ENCODE peak calls at places on chromosomes 6 and 20, in ten cellular contexts. One of them, this sample, is unnamed.

GRCh38 chr6:168888786-168889345 is 364.8 kb downstream of the THBS2 start:
- DNase-seq in amniotic stem cell: no peak
- DNase-seq in activated T-cell treated with anti-CD3 and anti-CD28 coated beads for 1 hour: no peak
- DNase-seq in RPMI7951: no peak
- DNase-seq in D721Med: no peak
- DNase-seq in activated CD8-positive, alpha-beta memory T cell treated with anti-CD3 and anti-CD28 coated beads for 48 hours: no peak
- DNase-seq in stromal cell of bone marrow: no peak
- DNase-seq in dermis microvascular lymphatic vessel endothelial cell: no peak
- DNase-seq in head of caudate nucleus: no peak
- DNase-seq in G401: no peak
- DNase-seq in this sample: no peak

GRCh38 chr6:132715204-132715603 is 1.3 kb upstream of the VNN1 start:
- DNase-seq in amniotic stem cell: peak
- DNase-seq in activated T-cell treated with anti-CD3 and anti-CD28 coated beads for 1 hour: no peak
- DNase-seq in RPMI7951: peak
- DNase-seq in D721Med: no peak
- DNase-seq in activated CD8-positive, alpha-beta memory T cell treated with anti-CD3 and anti-CD28 coated beads for 48 hours: no peak
- DNase-seq in stromal cell of bone marrow: peak
- DNase-seq in dermis microvascular lymphatic vessel endothelial cell: peak
- DNase-seq in head of caudate nucleus: peak
- DNase-seq in G401: peak
- DNase-seq in this sample: peak

GRCh38 chr20:52230406-52230805 is 38.8 kb upstream of the ZFP64 start:
- DNase-seq in amniotic stem cell: no peak
- DNase-seq in activated T-cell treated with anti-CD3 and anti-CD28 coated beads for 1 hour: no peak
- DNase-seq in RPMI7951: peak
- DNase-seq in D721Med: no peak
- DNase-seq in activated CD8-positive, alpha-beta memory T cell treated with anti-CD3 and anti-CD28 coated beads for 48 hours: no peak
- DNase-seq in stromal cell of bone marrow: peak
- DNase-seq in dermis microvascular lymphatic vessel endothelial cell: no peak
- DNase-seq in head of caudate nucleus: no peak
- DNase-seq in G401: no peak
- DNase-seq in this sample: no peak

GRCh38 chr20:62320581-62321354 is 18.0 kb downstream of the ADRM1 start:
- DNase-seq in amniotic stem cell: no peak
- DNase-seq in activated T-cell treated with anti-CD3 and anti-CD28 coated beads for 1 hour: no peak
- DNase-seq in RPMI7951: peak
- DNase-seq in D721Med: no peak
- DNase-seq in activated CD8-positive, alpha-beta memory T cell treated with anti-CD3 and anti-CD28 coated beads for 48 hours: no peak
- DNase-seq in stromal cell of bone marrow: no peak
- DNase-seq in dermis microvascular lymphatic vessel endothelial cell: peak
- DNase-seq in head of caudate nucleus: no peak
- DNase-seq in G401: no peak
- DNase-seq in this sample: no peak

GRCh38 chr6:27126815-27127537 is 120.5 kb upstream of the PRSS16 start:
- DNase-seq in amniotic stem cell: peak
- DNase-seq in activated T-cell treated with anti-CD3 and anti-CD28 coated beads for 1 hour: peak
- DNase-seq in RPMI7951: peak
- DNase-seq in D721Med: no peak
- DNase-seq in activated CD8-positive, alpha-beta memory T cell treated with anti-CD3 and anti-CD28 coated beads for 48 hours: no peak
- DNase-seq in stromal cell of bone marrow: peak
- DNase-seq in dermis microvascular lymphatic vessel endothelial cell: peak
- DNase-seq in head of caudate nucleus: peak
- DNase-seq in G401: peak
- DNase-seq in this sample: peak

GRCh38 chr20:51802170-51802745 is at the start of gene SALL4:
- DNase-seq in amniotic stem cell: no peak
- DNase-seq in activated T-cell treated with anti-CD3 and anti-CD28 coated beads for 1 hour: no peak
- DNase-seq in RPMI7951: peak
- DNase-seq in D721Med: no peak
- DNase-seq in activated CD8-positive, alpha-beta memory T cell treated with anti-CD3 and anti-CD28 coated beads for 48 hours: no peak
- DNase-seq in stromal cell of bone marrow: no peak
- DNase-seq in dermis microvascular lymphatic vessel endothelial cell: no peak
- DNase-seq in head of caudate nucleus: no peak
- DNase-seq in G401: peak
- DNase-seq in this sample: no peak

GRCh38 chr6:161035182-161035980 is 43.8 kb downstream of the MAP3K4 start:
- DNase-seq in amniotic stem cell: no peak
- DNase-seq in activated T-cell treated with anti-CD3 and anti-CD28 coated beads for 1 hour: no peak
- DNase-seq in RPMI7951: no peak
- DNase-seq in D721Med: no peak
- DNase-seq in activated CD8-positive, alpha-beta memory T cell treated with anti-CD3 and anti-CD28 coated beads for 48 hours: no peak
- DNase-seq in stromal cell of bone marrow: no peak
- DNase-seq in dermis microvascular lymphatic vessel endothelial cell: no peak
- DNase-seq in head of caudate nucleus: no peak
- DNase-seq in G401: no peak
- DNase-seq in this sample: no peak

GRCh38 chr6:36633915-36634314 is 39.8 kb downstream of the SRSF3 start:
- DNase-seq in amniotic stem cell: peak
- DNase-seq in activated T-cell treated with anti-CD3 and anti-CD28 coated beads for 1 hour: no peak
- DNase-seq in RPMI7951: peak
- DNase-seq in D721Med: no peak
- DNase-seq in activated CD8-positive, alpha-beta memory T cell treated with anti-CD3 and anti-CD28 coated beads for 48 hours: no peak
- DNase-seq in stromal cell of bone marrow: peak
- DNase-seq in dermis microvascular lymphatic vessel endothelial cell: peak
- DNase-seq in head of caudate nucleus: no peak
- DNase-seq in G401: no peak
- DNase-seq in this sample: peak

GRCh38 chr6:5866547-5867051 is 140.1 kb downstream of the NRN1 start:
- DNase-seq in amniotic stem cell: no peak
- DNase-seq in activated T-cell treated with anti-CD3 and anti-CD28 coated beads for 1 hour: no peak
- DNase-seq in RPMI7951: peak
- DNase-seq in D721Med: no peak
- DNase-seq in activated CD8-positive, alpha-beta memory T cell treated with anti-CD3 and anti-CD28 coated beads for 48 hours: no peak
- DNase-seq in stromal cell of bone marrow: peak
- DNase-seq in dermis microvascular lymphatic vessel endothelial cell: peak
- DNase-seq in head of caudate nucleus: no peak
- DNase-seq in G401: no peak
- DNase-seq in this sample: no peak

GRCh38 chr20:63706852-63707557 is 771 bp downstream of the ARFRP1 start:
- DNase-seq in amniotic stem cell: no peak
- DNase-seq in activated T-cell treated with anti-CD3 and anti-CD28 coated beads for 1 hour: peak
- DNase-seq in RPMI7951: peak
- DNase-seq in D721Med: no peak
- DNase-seq in activated CD8-positive, alpha-beta memory T cell treated with anti-CD3 and anti-CD28 coated beads for 48 hours: no peak
- DNase-seq in stromal cell of bone marrow: peak
- DNase-seq in dermis microvascular lymphatic vessel endothelial cell: peak
- DNase-seq in head of caudate nucleus: peak
- DNase-seq in G401: peak
- DNase-seq in this sample: no peak

GRCh38 chr6:159217595-159218275 is 48.5 kb downstream of the FNDC1 start:
- DNase-seq in amniotic stem cell: no peak
- DNase-seq in activated T-cell treated with anti-CD3 and anti-CD28 coated beads for 1 hour: no peak
- DNase-seq in RPMI7951: peak
- DNase-seq in D721Med: no peak
- DNase-seq in activated CD8-positive, alpha-beta memory T cell treated with anti-CD3 and anti-CD28 coated beads for 48 hours: no peak
- DNase-seq in stromal cell of bone marrow: no peak
- DNase-seq in dermis microvascular lymphatic vessel endothelial cell: peak
- DNase-seq in head of caudate nucleus: peak
- DNase-seq in G401: peak
- DNase-seq in this sample: peak

This sample was measured in NCI-H226.